ENCODE peak calls at places on chromosomes 3 and 15, in ten cellular contexts. L, Z, E, M, A, D, R, T, F and J are unnamed samples.
A peak's percentile ranks its signal among the peaks of the same experiment; 100 is the strongest.

GRCh38 chr3:101122678-101123077 is 129.5 kb upstream of the ABI3BP start:
- DNase-seq in F (no peak), M (no peak), L (no peak), A (no peak), E (no peak), R (no peak), Z (no peak), T (no peak), D (no peak), J (no peak)

GRCh38 chr3:127132876-127133275 is 60.1 kb upstream of the PRR23E start:
- DNase-seq in D (no peak), F (no peak), Z (no peak), E (no peak), A (no peak), L (no peak), M (no peak), T (no peak), R (no peak), J (no peak)

GRCh38 chr15:91456251-91456718 is 356.2 kb downstream of the SV2B start:
- DNase-seq in R (no peak), E (peak; percentile 34), T (no peak), L (no peak), Z (no peak), A (peak; percentile 13), D (no peak), M (no peak), F (no peak), J (no peak)

GRCh38 chr3:15390460-15390859 is 36.9 kb downstream of the METTL6 start:
- DNase-seq in L (no peak), F (no peak), A (no peak), Z (no peak), D (no peak), M (no peak), T (no peak), R (no peak), E (no peak), J (no peak)

GRCh38 chr3:79140718-79141117 is 627.1 kb downstream of the ROBO1 start:
- DNase-seq in L (peak; percentile 47), A (no peak), M (no peak), D (no peak), E (peak; percentile 18), F (no peak), R (no peak), T (no peak), Z (no peak), J (peak; percentile 32)

GRCh38 chr3:78506581-78507195 is 1261.1 kb downstream of the ROBO1 start:
- DNase-seq in R (no peak), L (no peak), F (no peak), D (no peak), A (no peak), M (no peak), E (peak; percentile 22), T (no peak), Z (no peak), J (peak; percentile 4)

GRCh38 chr3:28765194-28765593 is 416.6 kb upstream of the AZI2 start:
- DNase-seq in E (no peak), D (no peak), Z (no peak), T (no peak), M (no peak), A (no peak), F (no peak), L (no peak), R (no peak), J (no peak)

GRCh38 chr3:52507359-52507758 is 12.2 kb downstream of the STAB1 start:
- DNase-seq in D (no peak), T (no peak), M (no peak), E (peak; percentile 67), Z (no peak), L (peak; percentile 33), F (no peak), A (no peak), R (no peak), J (no peak)

GRCh38 chr3:43770426-43771103 is 79.8 kb downstream of the ABHD5 start:
- DNase-seq in A (no peak), Z (no peak), M (peak; percentile 92), R (no peak), F (no peak), E (no peak), L (peak; percentile 67), D (no peak), T (peak; percentile 9), J (peak; percentile 52)

GRCh38 chr3:194132465-194133358 is 3.2 kb upstream of the HES1 start:
- DNase-seq in A (no peak), E (no peak), L (no peak), F (no peak), R (no peak), M (no peak), D (no peak), T (no peak), Z (no peak), J (no peak)

GRCh38 chr15:46131876-46132275 is 497.0 kb downstream of the SQOR start:
- DNase-seq in E (no peak), D (no peak), L (no peak), M (no peak), A (no peak), T (no peak), R (no peak), F (no peak), Z (no peak), J (no peak)

GRCh38 chr3:154778057-154778456 is 302.1 kb upstream of the MME start:
- DNase-seq in R (no peak), M (no peak), E (peak; percentile 83), T (no peak), F (no peak), A (no peak), D (no peak), Z (no peak), L (no peak), J (no peak)

GRCh38 chr15:94168250-94168649 is 63.1 kb upstream of the MCTP2 start:
- DNase-seq in M (peak; percentile 17), T (no peak), Z (no peak), D (peak; percentile 35), L (no peak), R (no peak), F (no peak), A (no peak), E (no peak), J (no peak)